ENCODE peak calls at places on chromosome 11, in eight cellular contexts. I is transverse colon, K is H1, L is SK-N-SH, G is HCT116, H is endothelial cell of umbilical vein, W is spleen, U is HepG2. C is an unnamed sample.
A peak's percentile ranks its signal among the peaks of the same experiment; 100 is the strongest.

GRCh38 chr11:2777871-2778629 is 78.3 kb upstream of the KCNQ1OT1 start:
- DNase-seq in I (no peak), K (no peak), L (peak; percentile 66), G (no peak), H (no peak), W (peak; percentile 70), U (no peak), C (peak; percentile 32)

GRCh38 chr11:71433648-71434450 is 14.3 kb downstream of the DHCR7 start:
- DNase-seq in I (peak; percentile 72), K (no peak), L (no peak), G (no peak), H (no peak), W (no peak), U (peak; percentile 68), C (peak; percentile 84)

GRCh38 chr11:92839450-92839849 is 130.0 kb upstream of the MTNR1B start:
- DNase-seq in I (no peak), K (no peak), L (no peak), G (no peak), H (no peak), W (no peak), U (no peak), C (no peak)

GRCh38 chr11:61885166-61885778 is 6.1 kb downstream of the FADS3 start:
- DNase-seq in I (no peak), K (no peak), L (no peak), G (no peak), H (no peak), W (no peak), U (no peak), C (no peak)

GRCh38 chr11:37533087-37533486 is 935.1 kb upstream of the RAG2 start:
- DNase-seq in I (no peak), K (no peak), L (no peak), G (no peak), H (no peak), W (no peak), U (no peak), C (no peak)

GRCh38 chr11:69925366-69926196 is 106.4 kb upstream of the FGF3 start:
- DNase-seq in I (no peak), K (no peak), L (peak; percentile 68), G (no peak), H (peak; percentile 22), W (peak; percentile 52), U (no peak), C (no peak)

GRCh38 chr11:29842061-29842460 is 174.8 kb downstream of the KCNA4 start:
- DNase-seq in I (no peak), K (no peak), L (no peak), G (no peak), H (no peak), W (no peak), U (no peak), C (no peak)

GRCh38 chr11:12324585-12324984 is 52.8 kb upstream of the PARVA start:
- DNase-seq in I (no peak), K (no peak), L (no peak), G (no peak), H (no peak), W (no peak), U (no peak), C (no peak)

GRCh38 chr11:10864688-10865087 is 6.8 kb upstream of the ZBED5 start:
- DNase-seq in I (no peak), K (no peak), L (no peak), G (no peak), H (peak; percentile 31), W (no peak), U (no peak), C (no peak)

GRCh38 chr11:124812876-124813275 is 12.7 kb upstream of the MSANTD2 start:
- DNase-seq in I (no peak), K (no peak), L (no peak), G (no peak), H (peak; percentile 55), W (no peak), U (no peak), C (no peak)

GRCh38 chr11:35873721-35874120 is 70.1 kb upstream of the LDLRAD3 start:
- DNase-seq in I (no peak), K (no peak), L (no peak), G (no peak), H (no peak), W (no peak), U (no peak), C (no peak)

GRCh38 chr11:129613076-129613475 is 202.6 kb upstream of the TMEM45B start:
- DNase-seq in I (no peak), K (no peak), L (no peak), G (no peak), H (no peak), W (no peak), U (no peak), C (no peak)

GRCh38 chr11:85423331-85423730 is 203.8 kb downstream of the DLG2 start:
- DNase-seq in I (peak; percentile 50), K (no peak), L (no peak), G (no peak), H (no peak), W (peak; percentile 32), U (no peak), C (no peak)

GRCh38 chr11:94770563-94771120 is 2.5 kb downstream of the AMOTL1 start:
- DNase-seq in I (no peak), K (no peak), L (peak; percentile 25), G (no peak), H (no peak), W (no peak), U (no peak), C (no peak)

GRCh38 chr11:75342231-75342918 is 9.1 kb downstream of the ARRB1 start:
- DNase-seq in I (no peak), K (no peak), L (no peak), G (no peak), H (no peak), W (no peak), U (no peak), C (no peak)

DNA sequence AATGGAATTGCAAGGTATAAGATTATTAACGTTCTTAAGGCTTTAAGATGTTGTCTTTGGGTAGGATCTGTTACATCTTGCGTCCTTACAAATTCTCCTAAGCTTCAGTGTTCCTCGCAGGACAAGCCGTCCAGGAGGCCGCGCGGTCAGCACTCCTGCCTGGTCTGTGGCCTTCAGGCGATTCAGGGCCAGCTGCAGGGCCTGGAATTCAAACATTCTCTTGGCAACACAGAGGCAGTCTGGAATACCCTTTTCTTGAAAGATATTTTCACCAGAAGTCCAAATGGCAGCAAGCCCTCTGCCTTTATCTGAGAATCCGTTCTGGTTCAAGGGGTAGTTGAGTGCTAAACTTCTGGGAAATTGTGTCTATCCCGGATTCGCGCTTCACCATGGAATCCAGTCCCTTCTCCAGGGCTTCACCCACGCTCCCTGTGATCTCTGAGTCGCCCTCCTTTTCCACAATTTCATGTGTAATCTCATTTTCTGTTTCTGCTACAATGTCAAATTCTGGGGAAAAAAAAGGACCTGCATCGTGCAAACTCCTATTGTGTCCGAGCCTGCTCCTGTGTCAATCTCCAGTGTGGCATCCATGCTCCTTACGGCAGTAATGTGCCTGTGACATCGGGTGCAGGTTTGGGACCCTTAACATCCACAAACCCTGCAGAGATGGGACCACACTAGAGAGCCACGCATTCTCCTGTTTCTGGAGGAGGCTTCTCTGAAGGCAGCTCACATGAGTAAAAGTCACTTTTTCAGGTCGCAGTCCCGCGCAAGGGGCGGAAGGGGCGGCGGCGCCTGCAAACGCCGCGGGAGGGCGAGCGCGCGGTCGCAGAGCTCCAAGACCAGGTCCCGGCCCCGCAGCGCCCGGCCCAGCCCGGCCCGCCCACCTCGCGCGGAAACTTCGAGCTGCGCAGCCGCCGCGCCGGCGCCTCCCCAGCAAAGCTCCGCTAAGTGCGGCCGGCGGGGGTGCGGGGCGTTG is 25.3 kb upstream of the SORL1 start:
- DNase-seq in I (peak; percentile 56), K (no peak), L (peak; percentile 87), G (peak; percentile 12), H (no peak), W (peak; percentile 93), U (no peak), C (peak; percentile 56)
- TF ChIP-seq CTCF in I (no peak), K (no peak), L (no peak), G (no peak), H (no peak), W (peak; percentile 9), U (peak; percentile 54), C (no peak)

DNA sequence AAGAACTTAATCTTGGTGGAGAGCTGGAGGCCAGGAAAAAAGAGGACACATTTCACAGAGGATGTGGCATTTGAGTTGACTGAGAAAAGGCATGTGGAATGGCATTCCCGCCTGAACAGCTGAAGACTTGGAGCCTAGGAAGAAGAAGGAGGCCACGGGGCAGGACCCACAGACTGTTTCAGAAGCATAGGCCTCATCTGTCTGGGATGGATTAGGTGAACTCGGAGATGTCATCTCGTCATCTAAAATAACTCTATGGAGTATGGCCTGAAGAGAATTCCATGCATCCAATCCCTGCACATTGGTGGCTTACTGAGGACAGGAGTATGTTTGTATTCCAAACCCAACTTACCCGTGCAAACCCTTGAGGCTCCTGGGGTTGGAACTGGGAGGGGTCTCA is 16.5 kb downstream of the SPATA19 start:
- DNase-seq in I (no peak), K (no peak), L (no peak), G (no peak), H (no peak), W (no peak), U (no peak), C (no peak)
- H3K9me3 ChIP-seq in I (no peaks in the 10 kb centered on the region), K (no peaks in the 10 kb centered on the region), L (no peaks in the 10 kb centered on the region), G (no peaks in the 10 kb centered on the region), H (no peaks in the 10 kb centered on the region), W (no peaks in the 10 kb centered on the region), U (no peaks in the 10 kb centered on the region), C (no peaks in the 10 kb centered on the region)

DNA sequence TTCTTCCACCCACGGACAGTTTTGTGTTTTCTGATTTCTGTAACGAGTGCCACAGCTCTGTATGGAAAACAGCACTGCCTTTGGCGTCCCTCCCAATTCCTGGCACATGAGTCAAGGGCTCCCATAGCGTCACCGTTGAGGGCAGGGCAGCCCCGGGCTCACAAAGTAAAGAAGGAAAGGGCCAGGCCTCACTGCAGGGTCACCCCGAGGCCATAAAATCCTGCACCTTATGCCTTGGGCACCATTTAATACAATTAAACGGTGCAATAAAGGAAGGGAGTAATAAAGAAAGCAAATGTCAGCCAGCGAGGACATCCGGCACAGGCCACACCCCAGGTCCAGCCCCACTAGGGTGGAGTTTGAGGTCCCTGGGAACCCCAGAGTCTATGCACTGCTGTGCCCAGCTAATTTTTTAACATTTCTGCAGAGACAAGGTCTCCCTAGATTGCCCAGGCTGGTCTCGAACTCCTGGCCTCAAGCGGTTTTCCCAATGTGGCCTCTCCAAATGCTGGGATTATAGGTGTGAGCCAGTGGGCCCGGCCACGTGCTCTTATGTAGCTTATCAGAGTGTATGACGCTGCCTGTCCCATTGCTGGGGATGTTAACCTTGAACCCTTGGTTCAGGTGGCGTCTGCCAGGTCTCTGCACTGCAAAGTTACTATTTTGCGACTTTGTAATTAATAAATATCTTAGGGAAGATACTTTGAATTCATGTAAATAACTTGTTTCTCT is 13.6 kb upstream of the MUC2 start:
- DNase-seq in I (peak; percentile 92), K (no peak), L (no peak), G (peak; percentile 74), H (peak; percentile 36), W (peak; percentile 80), U (no peak), C (peak; percentile 77)
- TF ChIP-seq POLR2AphosphoS5 in I (peak; percentile 68), K (no peak), L (no peak), G (peak; percentile 20), H (no peak), W (peak; percentile 56), U (no peak), C (no peak)

DNA sequence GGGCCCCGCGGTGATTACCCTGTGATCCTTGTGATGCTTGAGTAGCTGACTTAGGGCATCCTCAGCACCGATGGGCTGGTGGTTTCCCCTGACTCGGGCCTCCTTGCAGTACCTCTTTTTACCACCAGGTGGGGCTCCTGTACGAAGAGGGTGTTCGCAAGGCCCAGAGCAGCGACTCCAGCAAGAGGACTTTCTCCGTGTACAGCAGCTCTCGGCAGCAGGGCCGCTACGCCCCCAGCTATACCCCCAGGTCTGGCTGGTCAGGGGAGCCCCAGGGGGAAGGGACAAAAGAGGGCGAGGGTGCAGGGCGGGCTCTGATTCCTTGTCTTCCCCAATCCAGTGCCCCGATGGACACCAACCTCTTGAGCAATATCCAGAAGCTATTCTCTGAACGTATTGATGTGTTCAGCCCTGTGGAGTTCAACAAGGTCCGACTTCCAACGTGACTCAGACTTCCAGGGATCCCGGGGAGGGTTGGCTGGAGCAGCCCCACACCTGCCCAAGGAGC is 1.3 kb upstream of the TM7SF2 start:
- DNase-seq in I (peak; percentile 94), K (peak; percentile 84), L (peak; percentile 91), G (no peak), H (peak; percentile 87), W (peak; percentile 95), U (peak; percentile 68), C (peak; percentile 93)
- TF ChIP-seq CTCF in I (peak; percentile 100), K (peak; percentile 98), L (peak; percentile 89), G (no peak), H (peak; percentile 96), W (peak; percentile 99), U (peak; percentile 91), C (peak; percentile 97)

C was measured in stomach.